ENCODE peak calls at places on chromosomes 7 and 10, in five cellular contexts. J is HCT116, U is GM12878, Q is SK-N-SH, D is HepG2. P is an unnamed sample.

GRCh38 chr7:73851410-73852338 is 9.3 kb upstream of the TMEM270 start:
- DNase-seq in J (peak), U (peak), Q (no peak), D (peak), P (peak)

GRCh38 chr7:141649865-141650499 is 52.0 kb downstream of the DENND11 start:
- DNase-seq in J (peak), U (peak), Q (peak), D (peak), P (peak)

GRCh38 chr10:133335238-133336122 is 1.2 kb downstream of the CALY start:
- DNase-seq in J (no peak), U (no peak), Q (peak), D (no peak), P (no peak)

GRCh38 chr7:129855234-129855673 is 97.5 kb downstream of the UBE2H start:
- DNase-seq in J (no peak), U (no peak), Q (no peak), D (no peak), P (no peak)

GRCh38 chr7:50304158-50304910 is at the start of gene IKZF1:
- DNase-seq in J (no peak), U (no peak), Q (peak), D (no peak), P (no peak)

GRCh38 chr10:107898392-107898791 is 733.9 kb upstream of the SORCS1 start:
- DNase-seq in J (no peak), U (no peak), Q (no peak), D (no peak), P (no peak)

GRCh38 chr10:21145751-21146445 is 248.8 kb upstream of the NEBL start:
- DNase-seq in J (no peak), U (no peak), Q (no peak), D (no peak), P (no peak)

GRCh38 chr7:27492224-27492623 is 170.5 kb downstream of the HIBADH start:
- DNase-seq in J (no peak), U (no peak), Q (no peak), D (no peak), P (no peak)

GRCh38 chr10:98096316-98096715 is 38.1 kb upstream of the R3HCC1L start:
- DNase-seq in J (no peak), U (no peak), Q (no peak), D (no peak), P (no peak)

GRCh38 chr10:79608505-79609375 is 2.0 kb upstream of the SFTPA1 start:
- DNase-seq in J (peak), U (no peak), Q (peak), D (peak), P (peak)

GRCh38 chr10:9009505-9009904 is 955.0 kb downstream of the GATA3 start:
- DNase-seq in J (no peak), U (no peak), Q (no peak), D (no peak), P (no peak)

GRCh38 chr10:5537684-5538083 is 12.9 kb downstream of the CALML3 start:
- DNase-seq in J (no peak), U (no peak), Q (no peak), D (no peak), P (no peak)

GRCh38 chr10:88080213-88080612 is 216.8 kb downstream of the PTEN start:
- DNase-seq in J (no peak), U (no peak), Q (no peak), D (peak), P (no peak)

GRCh38 chr10:88077977-88078376 is 214.6 kb downstream of the PTEN start:
- DNase-seq in J (no peak), U (no peak), Q (no peak), D (no peak), P (no peak)

GRCh38 chr10:88074971-88075370 is 211.5 kb downstream of the PTEN start:
- DNase-seq in J (no peak), U (no peak), Q (no peak), D (no peak), P (no peak)

GRCh38 chr10:88073676-88074075 is 210.3 kb downstream of the PTEN start:
- DNase-seq in J (no peak), U (no peak), Q (no peak), D (no peak), P (no peak)

GRCh38 chr10:88076027-88076880 is 212.8 kb downstream of the PTEN start:
- DNase-seq in J (no peak), U (no peak), Q (no peak), D (no peak), P (no peak)
- TF ChIP-seq JUND in J (no peak), U (no peak), Q (no peak), D (no peak), P (no peak)

GRCh38 chr7:30596721-30597120 is 2.0 kb downstream of the GARS1 start:
- DNase-seq in J (no peak), U (no peak), Q (no peak), D (no peak), P (no peak)

GRCh38 chr7:30595461-30596042 is 874 bp downstream of the GARS1 start:
- DNase-seq in J (no peak), U (peak), Q (peak), D (no peak), P (no peak)

GRCh38 chr7:30594055-30594539 is 581 bp upstream of the GARS1 start:
- DNase-seq in J (no peak), U (peak), Q (peak), D (peak), P (no peak)

GRCh38 chr7:30594540-30595460 is at the start of gene GARS1:
- DNase-seq in J (peak), U (peak), Q (peak), D (peak), P (peak)

DNA sequence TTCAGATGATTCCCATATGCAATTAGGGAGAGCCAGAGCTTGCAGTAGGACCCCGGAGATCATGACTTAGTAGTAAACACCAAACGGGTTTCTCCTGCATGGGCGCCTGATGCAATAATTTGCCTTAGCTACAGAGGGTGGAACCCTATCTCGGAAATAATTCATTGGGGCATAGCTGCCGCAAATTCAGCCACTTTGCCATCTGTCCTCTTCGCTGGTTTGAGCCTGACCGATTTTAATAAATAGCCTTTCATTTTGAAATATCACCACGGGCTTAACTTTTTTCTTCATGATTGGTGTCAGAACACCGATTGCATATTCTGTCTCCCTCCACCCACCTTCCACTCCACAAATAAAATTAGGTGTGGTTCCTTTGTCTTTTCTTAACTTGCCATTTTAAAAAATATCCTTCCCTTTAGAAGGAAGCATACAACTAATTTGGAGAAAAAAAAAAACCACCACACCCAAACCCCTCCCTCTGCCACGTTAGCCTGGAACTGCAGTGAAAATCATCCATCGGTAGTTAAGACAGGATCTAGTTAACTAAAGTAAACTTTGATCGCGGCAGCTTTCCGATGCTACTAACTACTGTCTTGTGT is 1.5 kb downstream of the GARS1 start:
- DNase-seq in J (no peak), U (no peak), Q (peak), D (peak), P (peak)
- TF ChIP-seq JUND in J (no peak), U (no peak), Q (no peak), D (no peak), P (no peak)

GRCh38 chr7:97305589-97305988 is 188.1 kb downstream of the SDHAF3 start:
- DNase-seq in J (no peak), U (peak), Q (no peak), D (no peak), P (no peak)

DNA sequence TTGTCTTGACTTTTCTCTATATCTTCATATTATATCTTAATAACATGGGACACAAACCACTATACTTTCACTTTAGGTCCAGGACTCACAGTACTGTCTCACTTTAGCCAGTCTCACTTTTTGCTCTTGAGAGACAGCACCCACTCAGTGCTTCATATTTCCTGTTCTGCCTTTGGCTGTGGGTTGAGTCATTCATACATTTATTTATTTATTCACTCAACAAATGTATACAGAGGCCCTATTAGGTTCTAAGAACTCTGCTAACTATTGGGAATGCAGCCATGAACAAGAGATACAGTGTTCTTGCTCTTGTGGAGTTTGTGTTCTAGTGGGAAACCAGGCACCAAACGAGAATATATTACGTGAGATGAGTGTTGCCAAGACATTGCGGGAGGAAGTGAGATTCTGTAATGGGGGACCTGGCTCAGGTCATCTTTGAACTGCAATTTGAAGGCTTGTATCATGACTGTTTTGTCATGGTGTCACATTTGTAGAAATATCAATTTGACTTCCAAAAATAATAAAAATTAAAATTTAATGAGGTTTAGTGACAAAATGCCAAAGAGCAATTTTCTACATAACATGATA is 190.1 kb downstream of the SDHAF3 start:
- DNase-seq in J (no peak), U (no peak), Q (no peak), D (no peak), P (no peak)
- TF ChIP-seq JUND in J (no peak), U (no peak), Q (no peak), D (no peak), P (no peak)

GRCh38 chr7:25858562-25859411 is 293.2 kb upstream of the NFE2L3 start:
- DNase-seq in J (no peak), U (no peak), Q (no peak), D (no peak), P (no peak)
- TF ChIP-seq JUND in J (no peak), U (no peak), Q (no peak), D (no peak), P (no peak)

GRCh38 chr10:124646483-124647352 is 97.5 kb downstream of the FAM53B start:
- DNase-seq in J (no peak), U (no peak), Q (peak), D (peak), P (no peak)
- TF ChIP-seq JUND in J (no peak), U (no peak), Q (no peak), D (no peak), P (no peak)

GRCh38 chr7:103660455-103661371 is 214.7 kb upstream of the SLC26A5 start:
- DNase-seq in J (no peak), U (no peak), Q (no peak), D (peak), P (no peak)
- TF ChIP-seq JUND in J (no peak), U (no peak), Q (no peak), D (peak), P (no peak)

P was measured in T47D.